ENCODE peak calls at places on chromosomes 3 and 15, in ten cellular contexts. One of them, this sample, is unnamed.

GRCh38 chr15:80940851-80941250 is 48.8 kb downstream of the MESD start:
- DNase-seq in activated T-cell treated with anti-CD3 and anti-CD28 coated beads, Interleukin-2, amount 50 U/mL, for 1 hour: no peak
- DNase-seq in A172: no peak
- DNase-seq in stimulated activated CD4-positive, alpha-beta T cell treated with anti-CD3 and anti-CD28 coated beads, Interleukin-12 subunit alpha, Interleukin-12 subunit beta, amount 100 ng/mL, for 4 hours: no peak
- DNase-seq in activated CD8-positive, alpha-beta T cell treated with anti-CD3 and anti-CD28 coated beads for 36 hours: no peak
- DNase-seq in mucosa of descending colon: no peak
- DNase-seq in SW480: no peak
- DNase-seq in activated CD4-positive, alpha-beta T cell treated with anti-CD3 and anti-CD28 coated beads for 36 hours: no peak
- DNase-seq in glutamatergic neuron: no peak
- DNase-seq in EH: no peak
- DNase-seq in this sample: no peak

GRCh38 chr3:194938845-194939531 is 253.3 kb downstream of the FAM43A start:
- DNase-seq in activated T-cell treated with anti-CD3 and anti-CD28 coated beads, Interleukin-2, amount 50 U/mL, for 1 hour: no peak
- DNase-seq in glutamatergic neuron: no peak
- DNase-seq in stimulated activated CD4-positive, alpha-beta T cell treated with anti-CD3 and anti-CD28 coated beads, Interleukin-12 subunit alpha, Interleukin-12 subunit beta, amount 100 ng/mL, for 4 hours: no peak
- DNase-seq in A172: no peak
- DNase-seq in activated CD8-positive, alpha-beta T cell treated with anti-CD3 and anti-CD28 coated beads for 36 hours: no peak
- DNase-seq in activated CD4-positive, alpha-beta T cell treated with anti-CD3 and anti-CD28 coated beads for 36 hours: no peak
- DNase-seq in EH: no peak
- DNase-seq in mucosa of descending colon: no peak
- DNase-seq in SW480: no peak
- DNase-seq in this sample: no peak

GRCh38 chr15:36529296-36530011 is 50.0 kb upstream of the CDIN1 start:
- DNase-seq in SW480: no peak
- DNase-seq in activated T-cell treated with anti-CD3 and anti-CD28 coated beads, Interleukin-2, amount 50 U/mL, for 1 hour: no peak
- DNase-seq in activated CD4-positive, alpha-beta T cell treated with anti-CD3 and anti-CD28 coated beads for 36 hours: no peak
- DNase-seq in stimulated activated CD4-positive, alpha-beta T cell treated with anti-CD3 and anti-CD28 coated beads, Interleukin-12 subunit alpha, Interleukin-12 subunit beta, amount 100 ng/mL, for 4 hours: no peak
- DNase-seq in activated CD8-positive, alpha-beta T cell treated with anti-CD3 and anti-CD28 coated beads for 36 hours: no peak
- DNase-seq in glutamatergic neuron: no peak
- DNase-seq in EH: peak
- DNase-seq in mucosa of descending colon: no peak
- DNase-seq in A172: no peak
- DNase-seq in this sample: peak

GRCh38 chr3:36650271-36650671 is 114.1 kb downstream of the DCLK3 start:
- DNase-seq in activated T-cell treated with anti-CD3 and anti-CD28 coated beads, Interleukin-2, amount 50 U/mL, for 1 hour: no peak
- DNase-seq in SW480: no peak
- DNase-seq in activated CD8-positive, alpha-beta T cell treated with anti-CD3 and anti-CD28 coated beads for 36 hours: no peak
- DNase-seq in A172: no peak
- DNase-seq in stimulated activated CD4-positive, alpha-beta T cell treated with anti-CD3 and anti-CD28 coated beads, Interleukin-12 subunit alpha, Interleukin-12 subunit beta, amount 100 ng/mL, for 4 hours: no peak
- DNase-seq in glutamatergic neuron: no peak
- DNase-seq in activated CD4-positive, alpha-beta T cell treated with anti-CD3 and anti-CD28 coated beads for 36 hours: no peak
- DNase-seq in EH: peak
- DNase-seq in mucosa of descending colon: no peak
- DNase-seq in this sample: no peak

GRCh38 chr3:126348308-126348920 is 8.8 kb downstream of the KLF15 start:
- DNase-seq in A172: no peak
- DNase-seq in stimulated activated CD4-positive, alpha-beta T cell treated with anti-CD3 and anti-CD28 coated beads, Interleukin-12 subunit alpha, Interleukin-12 subunit beta, amount 100 ng/mL, for 4 hours: no peak
- DNase-seq in mucosa of descending colon: no peak
- DNase-seq in activated CD4-positive, alpha-beta T cell treated with anti-CD3 and anti-CD28 coated beads for 36 hours: no peak
- DNase-seq in activated T-cell treated with anti-CD3 and anti-CD28 coated beads, Interleukin-2, amount 50 U/mL, for 1 hour: peak
- DNase-seq in SW480: no peak
- DNase-seq in EH: no peak
- DNase-seq in activated CD8-positive, alpha-beta T cell treated with anti-CD3 and anti-CD28 coated beads for 36 hours: no peak
- DNase-seq in glutamatergic neuron: peak
- DNase-seq in this sample: no peak

GRCh38 chr3:153043729-153044314 is 118.2 kb upstream of the RAP2B start:
- DNase-seq in A172: no peak
- DNase-seq in activated CD4-positive, alpha-beta T cell treated with anti-CD3 and anti-CD28 coated beads for 36 hours: no peak
- DNase-seq in glutamatergic neuron: no peak
- DNase-seq in SW480: no peak
- DNase-seq in stimulated activated CD4-positive, alpha-beta T cell treated with anti-CD3 and anti-CD28 coated beads, Interleukin-12 subunit alpha, Interleukin-12 subunit beta, amount 100 ng/mL, for 4 hours: no peak
- DNase-seq in activated CD8-positive, alpha-beta T cell treated with anti-CD3 and anti-CD28 coated beads for 36 hours: no peak
- DNase-seq in activated T-cell treated with anti-CD3 and anti-CD28 coated beads, Interleukin-2, amount 50 U/mL, for 1 hour: no peak
- DNase-seq in mucosa of descending colon: no peak
- DNase-seq in EH: peak
- DNase-seq in this sample: no peak

GRCh38 chr3:62686486-62686885 is 188.7 kb downstream of the CADPS start:
- DNase-seq in activated CD8-positive, alpha-beta T cell treated with anti-CD3 and anti-CD28 coated beads for 36 hours: no peak
- DNase-seq in glutamatergic neuron: no peak
- DNase-seq in A172: no peak
- DNase-seq in activated T-cell treated with anti-CD3 and anti-CD28 coated beads, Interleukin-2, amount 50 U/mL, for 1 hour: no peak
- DNase-seq in SW480: no peak
- DNase-seq in activated CD4-positive, alpha-beta T cell treated with anti-CD3 and anti-CD28 coated beads for 36 hours: no peak
- DNase-seq in mucosa of descending colon: no peak
- DNase-seq in stimulated activated CD4-positive, alpha-beta T cell treated with anti-CD3 and anti-CD28 coated beads, Interleukin-12 subunit alpha, Interleukin-12 subunit beta, amount 100 ng/mL, for 4 hours: no peak
- DNase-seq in EH: no peak
- DNase-seq in this sample: no peak

GRCh38 chr3:141124715-141125114 is 73.6 kb downstream of the SPSB4 start:
- DNase-seq in activated T-cell treated with anti-CD3 and anti-CD28 coated beads, Interleukin-2, amount 50 U/mL, for 1 hour: no peak
- DNase-seq in stimulated activated CD4-positive, alpha-beta T cell treated with anti-CD3 and anti-CD28 coated beads, Interleukin-12 subunit alpha, Interleukin-12 subunit beta, amount 100 ng/mL, for 4 hours: no peak
- DNase-seq in SW480: no peak
- DNase-seq in glutamatergic neuron: no peak
- DNase-seq in EH: no peak
- DNase-seq in activated CD4-positive, alpha-beta T cell treated with anti-CD3 and anti-CD28 coated beads for 36 hours: no peak
- DNase-seq in A172: no peak
- DNase-seq in mucosa of descending colon: no peak
- DNase-seq in activated CD8-positive, alpha-beta T cell treated with anti-CD3 and anti-CD28 coated beads for 36 hours: no peak
- DNase-seq in this sample: no peak

GRCh38 chr3:54772707-54773106 is 155.2 kb downstream of the LRTM1 start:
- DNase-seq in glutamatergic neuron: no peak
- DNase-seq in EH: peak
- DNase-seq in activated CD4-positive, alpha-beta T cell treated with anti-CD3 and anti-CD28 coated beads for 36 hours: no peak
- DNase-seq in activated CD8-positive, alpha-beta T cell treated with anti-CD3 and anti-CD28 coated beads for 36 hours: no peak
- DNase-seq in stimulated activated CD4-positive, alpha-beta T cell treated with anti-CD3 and anti-CD28 coated beads, Interleukin-12 subunit alpha, Interleukin-12 subunit beta, amount 100 ng/mL, for 4 hours: no peak
- DNase-seq in SW480: no peak
- DNase-seq in A172: peak
- DNase-seq in mucosa of descending colon: no peak
- DNase-seq in activated T-cell treated with anti-CD3 and anti-CD28 coated beads, Interleukin-2, amount 50 U/mL, for 1 hour: no peak
- DNase-seq in this sample: no peak

This sample was measured in GM12865.